ENCODE peak calls at places on chromosomes 7 and 10, in five cellular contexts. M is adrenal gland, Y is A549, C is HCT116, G is IMR-90. B is an unnamed sample. For H3K4me1, the result is how much of the 10 kb centered on the place peaks cover.

GRCh38 chr7:32072397-32072796 is 2.2 kb upstream of the PDE1C start:
- DNase-seq in M (no peak), Y (no peak), C (no peak), G (no peak), B (no peak)

GRCh38 chr7:125316451-125316850 is 386.8 kb upstream of the POT1 start:
- DNase-seq in M (no peak), Y (no peak), C (peak), G (no peak), B (no peak)

GRCh38 chr7:18475488-18475887 is 20.1 kb upstream of the HDAC9 start:
- DNase-seq in M (no peak), Y (no peak), C (no peak), G (no peak), B (no peak)

GRCh38 chr7:73668103-73668937 is 689 bp downstream of the VPS37D start:
- DNase-seq in M (peak), Y (peak), C (no peak), G (no peak), B (peak)

GRCh38 chr10:4586756-4587155 is 239.3 kb upstream of the AKR1E2 start:
- DNase-seq in M (no peak), Y (no peak), C (no peak), G (peak), B (no peak)

GRCh38 chr7:142002179-142002578 is 6.5 kb downstream of the MGAM start:
- DNase-seq in M (no peak), Y (no peak), C (no peak), G (no peak), B (no peak)

GRCh38 chr7:27782849-27783248 is 42.9 kb downstream of the TAX1BP1 start:
- DNase-seq in M (no peak), Y (no peak), C (no peak), G (peak), B (no peak)

GRCh38 chr10:80477813-80478212 is 23.7 kb downstream of the TSPAN14 start:
- DNase-seq in M (no peak), Y (peak), C (peak), G (peak), B (no peak)

GRCh38 chr7:90605055-90605454 is 8.9 kb downstream of the CDK14 start:
- DNase-seq in M (no peak), Y (no peak), C (no peak), G (no peak), B (no peak)

GRCh38 chr10:112739219-112739969 is 210.7 kb upstream of the TCF7L2 start:
- DNase-seq in M (no peak), Y (no peak), C (no peak), G (no peak), B (no peak)

GRCh38 chr10:4046030-4046429 is 261.0 kb upstream of the KLF6 start:
- DNase-seq in M (no peak), Y (no peak), C (no peak), G (no peak), B (no peak)

GRCh38 chr7:149310113-149310836 is 48.3 kb downstream of the ZNF783 start:
- DNase-seq in M (no peak), Y (peak), C (peak), G (peak), B (no peak)

GRCh38 chr10:71436268-71436922 is 39.7 kb downstream of the CDH23 start:
- DNase-seq in M (no peak), Y (no peak), C (no peak), G (no peak), B (no peak)

GRCh38 chr10:18737841-18738240 is 78.6 kb downstream of the ARL5B start:
- DNase-seq in M (no peak), Y (no peak), C (no peak), G (peak), B (no peak)

GRCh38 chr7:26549281-26549943 is 257.8 kb downstream of the SNX10 start:
- DNase-seq in M (no peak), Y (no peak), C (no peak), G (no peak), B (no peak)

GRCh38 chr7:114083714-114084113 is 164.9 kb upstream of the PPP1R3A start:
- DNase-seq in M (no peak), Y (peak), C (no peak), G (no peak), B (no peak)

GRCh38 chr10:77179015-77179695 is 458.5 kb downstream of the KCNMA1 start:
- DNase-seq in M (peak), Y (peak), C (no peak), G (peak), B (peak)

GRCh38 chr7:47330561-47331178 is 251.2 kb downstream of the TNS3 start:
- DNase-seq in M (no peak), Y (no peak), C (no peak), G (no peak), B (no peak)

GRCh38 chr10:122348512-122348911 is 26.0 kb upstream of the PLEKHA1 start:
- DNase-seq in M (no peak), Y (no peak), C (no peak), G (no peak), B (no peak)

GRCh38 chr10:24446739-24447138 is 237.8 kb downstream of the KIAA1217 start:
- DNase-seq in M (no peak), Y (no peak), C (no peak), G (peak), B (no peak)

GRCh38 chr7:133139350-133139749 is 57.5 kb upstream of the CHCHD3 start:
- DNase-seq in M (peak), Y (no peak), C (peak), G (peak), B (no peak)

GRCh38 chr7:18521945-18522566 is 26.5 kb downstream of the HDAC9 start:
- DNase-seq in M (no peak), Y (no peak), C (no peak), G (peak), B (no peak)

GRCh38 chr7:4819450-4820404 is 42.1 kb downstream of the PAPOLB start:
- DNase-seq in M (no peak), Y (no peak), C (no peak), G (no peak), B (peak)

GRCh38 chr7:117872565-117873055 is 631 bp downstream of the CTTNBP2 start:
- DNase-seq in M (peak), Y (no peak), C (peak), G (no peak), B (no peak)

GRCh38 chr7:2680256-2680655 is 7.7 kb upstream of the AMZ1 start:
- DNase-seq in M (no peak), Y (no peak), C (no peak), G (no peak), B (no peak)

GRCh38 chr7:157429001-157429679 is 92.3 kb downstream of the DNAJB6 start:
- DNase-seq in M (no peak), Y (no peak), C (no peak), G (no peak), B (no peak)

GRCh38 chr7:42269161-42269560 is 32.2 kb upstream of the GLI3 start:
- DNase-seq in M (no peak), Y (no peak), C (no peak), G (no peak), B (no peak)

GRCh38 chr7:56110611-56111010 is 4.3 kb upstream of the CHCHD2 start:
- DNase-seq in M (no peak), Y (no peak), C (no peak), G (no peak), B (no peak)

GRCh38 chr7:24971333-24972165 is 8.4 kb downstream of the OSBPL3 start:
- DNase-seq in M (no peak), Y (no peak), C (peak), G (peak), B (no peak)

GRCh38 chr10:37747081-37747480 is 110.3 kb downstream of the ZNF248 start:
- DNase-seq in M (no peak), Y (no peak), C (no peak), G (no peak), B (no peak)

GRCh38 chr7:141533149-141533949 is 17.9 kb upstream of the AGK start:
- DNase-seq in M (peak), Y (peak), C (peak), G (peak), B (peak)

GRCh38 chr7:2009541-2010001 is 223.2 kb downstream of the MAD1L1 start:
- DNase-seq in M (no peak), Y (no peak), C (no peak), G (no peak), B (peak)

GRCh38 chr10:22317771-22318565 is 1.8 kb downstream of the COMMD3 start:
- DNase-seq in M (no peak), Y (no peak), C (no peak), G (no peak), B (no peak)

GRCh38 chr10:48742891-48743845 is 58.5 kb downstream of the WDFY4 start:
- DNase-seq in M (no peak), Y (no peak), C (no peak), G (no peak), B (no peak)

GRCh38 chr10:74371696-74372095 is 220.7 kb downstream of the ADK start:
- DNase-seq in M (no peak), Y (no peak), C (no peak), G (peak), B (no peak)

GRCh38 chr7:27745064-27745583 is 5.2 kb downstream of the TAX1BP1 start:
- DNase-seq in M (peak), Y (peak), C (peak), G (peak), B (no peak)

GRCh38 chr7:155738104-155738503 is 74.2 kb downstream of the SHH start:
- DNase-seq in M (no peak), Y (no peak), C (no peak), G (no peak), B (no peak)

GRCh38 chr10:5566606-5567005 is 41.8 kb downstream of the CALML3 start:
- DNase-seq in M (no peak), Y (no peak), C (no peak), G (peak), B (no peak)

DNA sequence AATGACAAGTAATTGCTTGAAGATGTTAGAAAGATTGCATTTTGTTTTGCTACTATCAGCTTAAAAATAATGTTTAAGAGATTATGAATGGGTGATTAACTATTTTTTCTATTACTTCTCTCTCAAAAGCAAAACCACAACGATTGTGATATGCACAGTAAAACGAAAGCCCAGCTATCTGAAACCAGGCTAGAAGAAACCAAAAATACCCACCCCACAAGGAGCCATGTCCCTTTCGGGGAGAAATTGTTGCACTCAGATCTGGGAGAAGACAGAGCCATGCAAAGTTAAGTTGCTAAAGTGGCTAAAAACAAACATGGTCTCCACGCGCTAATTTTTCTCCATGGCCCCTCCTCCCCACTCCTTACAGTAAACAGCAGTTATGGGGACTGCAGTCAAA is 173.6 kb downstream of the RPS24 start:
- DNase-seq in M (no peak), Y (no peak), C (no peak), G (no peak), B (no peak)
- H3K4me1 ChIP-seq in M (under half), Y (under half), C (under half), G (under half), B (under half)

GRCh38 chr7:100081535-100082102 is at the start of gene ZNF3:
- DNase-seq in M (peak), Y (peak), C (peak), G (peak), B (peak)
- H3K4me3 ChIP-seq in M (peak), Y (peak), C (peak), G (peak), B (peak)

DNA sequence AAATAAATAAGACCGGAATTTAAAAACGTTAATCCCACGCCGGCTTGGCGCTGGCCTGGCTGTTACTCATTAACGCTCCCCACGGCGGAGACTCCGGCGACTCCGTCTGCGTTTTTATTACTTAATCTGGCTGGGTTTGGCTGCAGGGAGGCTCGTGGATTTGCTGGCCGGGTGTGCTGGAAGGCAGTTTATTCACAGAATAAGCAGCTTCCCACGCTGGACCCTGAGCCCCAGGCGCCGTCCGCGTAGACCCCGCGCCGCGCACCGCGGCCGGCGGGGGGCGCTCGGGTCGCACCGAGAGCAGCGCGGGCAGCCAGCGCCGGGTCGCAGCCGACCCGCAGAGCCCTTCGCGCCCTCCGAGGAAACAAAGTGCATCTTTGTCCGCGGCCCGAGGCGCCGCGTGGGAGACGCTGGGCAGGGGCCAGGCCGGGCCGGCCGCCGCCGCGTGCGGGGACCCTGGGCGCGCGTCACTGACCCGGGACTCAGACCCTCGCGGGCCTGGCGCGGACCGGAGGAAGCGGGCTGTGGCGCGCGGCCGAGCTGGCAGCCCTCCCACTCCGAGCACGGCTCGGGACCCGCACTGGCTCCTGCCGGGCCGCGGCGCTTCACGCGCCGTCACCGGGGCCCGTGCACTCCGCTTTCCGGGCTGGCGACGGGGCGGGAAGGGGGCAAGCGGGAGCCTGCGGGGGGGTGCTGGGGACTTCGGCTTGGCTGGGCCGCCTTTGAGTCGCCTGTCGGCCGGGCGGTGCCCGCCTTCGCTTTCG is 586 bp upstream of the GRK5 start:
- DNase-seq in M (peak), Y (peak), C (no peak), G (peak), B (peak)
- TF ChIP-seq POLR2A in M (peak), Y (peak), C (peak), G (no peak), B (no peak)

DNA sequence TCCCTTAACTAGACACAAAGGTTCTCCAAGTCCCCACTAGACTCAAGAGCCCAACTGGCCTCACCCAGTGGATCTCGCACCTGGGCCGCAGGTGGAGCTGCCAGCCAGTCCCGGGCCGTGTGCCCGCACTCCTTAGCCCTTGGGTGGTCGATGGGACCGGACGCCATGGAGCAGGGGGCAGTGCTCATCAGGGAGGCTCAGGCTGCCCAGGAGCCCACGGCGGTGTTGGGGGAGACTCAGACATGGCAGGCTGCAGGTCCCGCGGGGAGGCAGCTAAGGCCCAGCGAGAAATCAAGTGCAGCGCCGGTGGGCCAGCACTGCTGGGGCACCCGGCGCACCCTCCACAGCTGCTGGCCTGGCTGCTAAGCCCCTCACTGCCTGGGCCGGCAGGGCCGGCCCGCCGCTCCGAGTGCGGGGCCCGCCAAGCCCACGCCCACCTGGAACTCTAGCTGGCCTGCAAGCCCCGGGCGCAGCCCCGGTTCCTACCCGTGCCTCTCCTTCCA is 130.5 kb downstream of the RALA start:
- DNase-seq in M (no peak), Y (no peak), C (no peak), G (no peak), B (no peak)
- H3K4me1 ChIP-seq in M (under half), Y (under half), C (under half), G (under half), B (under half)

GRCh38 chr10:86391986-86392722 is 25.6 kb upstream of the GRID1 start:
- DNase-seq in M (no peak), Y (no peak), C (no peak), G (no peak), B (no peak)
- H3K4me3 ChIP-seq in M (no peak), Y (no peak), C (no peak), G (no peak), B (no peak)

GRCh38 chr10:116555882-116556281 is 10.2 kb downstream of the PNLIP start:
- DNase-seq in M (no peak), Y (no peak), C (no peak), G (no peak), B (no peak)

GRCh38 chr10:116553378-116553980 is 7.7 kb downstream of the PNLIP start:
- DNase-seq in M (no peak), Y (no peak), C (no peak), G (no peak), B (no peak)

GRCh38 chr10:116557305-116557880 is 11.7 kb downstream of the PNLIP start:
- DNase-seq in M (no peak), Y (no peak), C (no peak), G (no peak), B (no peak)

GRCh38 chr10:116554628-116555027 is 8.9 kb downstream of the PNLIP start:
- DNase-seq in M (no peak), Y (no peak), C (no peak), G (no peak), B (no peak)
- TF ChIP-seq POLR2A in M (no peak), Y (no peak), C (no peak), G (no peak), B (no peak)

GRCh38 chr7:50672045-50672444 is 106.8 kb upstream of the DDC start:
- DNase-seq in M (no peak), Y (no peak), C (no peak), G (no peak), B (no peak)

GRCh38 chr7:50671397-50671796 is 106.2 kb upstream of the DDC start:
- DNase-seq in M (no peak), Y (no peak), C (no peak), G (no peak), B (no peak)

GRCh38 chr7:50674299-50674698 is 108.4 kb downstream of the GRB10 start:
- DNase-seq in M (no peak), Y (no peak), C (no peak), G (no peak), B (no peak)

GRCh38 chr7:50674896-50675835 is 107.5 kb downstream of the GRB10 start:
- DNase-seq in M (no peak), Y (no peak), C (no peak), G (no peak), B (no peak)

GRCh38 chr7:50673096-50673495 is 107.9 kb upstream of the DDC start:
- DNase-seq in M (no peak), Y (no peak), C (no peak), G (no peak), B (no peak)
- H3K4me1 ChIP-seq in M (under half), Y (under half), C (under half), G (under half), B (half or more)